ENCODE peak calls at places on chromosome 14, in four cellular contexts. B is SK-N-SH, A is K562, I is H1. Z is an unnamed sample.

GRCh38 chr14:50064993-50065392 is 51.4 kb downstream of the VCPKMT start:
- DNase-seq in I (no peak), A (no peak), B (no peak), Z (no peak)

GRCh38 chr14:34059925-34060746 is 109.3 kb upstream of the EGLN3 start:
- DNase-seq in B (peak; percentile 87), I (peak; percentile 79), A (peak; percentile 88), Z (peak; percentile 74)

GRCh38 chr14:92502541-92503286 is 10.9 kb upstream of the RIN3 start:
- DNase-seq in I (no peak), B (no peak), A (no peak), Z (no peak)

GRCh38 chr14:98592611-98593170 is 679.3 kb downstream of the BCL11B start:
- DNase-seq in A (no peak), I (no peak), B (no peak), Z (no peak)

GRCh38 chr14:99273025-99273723 is 1.2 kb upstream of the BCL11B start:
- DNase-seq in I (peak; percentile 89), B (peak; percentile 43), A (no peak), Z (peak; percentile 75)

GRCh38 chr14:69625299-69626131 is 14.1 kb downstream of the SUSD6 start:
- DNase-seq in I (no peak), B (no peak), A (peak; percentile 62), Z (no peak)

GRCh38 chr14:37650356-37651037 is 55.1 kb downstream of the TTC6 start:
- DNase-seq in B (no peak), I (no peak), A (no peak), Z (no peak)

GRCh38 chr14:92969470-92970232 is 46.7 kb downstream of the CHGA start:
- DNase-seq in I (no peak), A (no peak), B (no peak), Z (no peak)

GRCh38 chr14:90804292-90804671 is 11.9 kb downstream of the TTC7B start:
- DNase-seq in B (no peak), I (no peak), A (peak; percentile 26), Z (no peak)

GRCh38 chr14:77241955-77242354 is 29.1 kb downstream of the NGB start:
- DNase-seq in B (no peak), I (no peak), A (no peak), Z (no peak)

GRCh38 chr14:81618695-81619094 is 85.0 kb upstream of the SEL1L start:
- DNase-seq in I (no peak), B (no peak), A (no peak), Z (no peak)

GRCh38 chr14:20194101-20194500 is 3.4 kb downstream of the OR11G2 start:
- DNase-seq in I (no peak), A (no peak), B (no peak), Z (no peak)

GRCh38 chr14:93797536-93797935 is 9.3 kb upstream of the PRIMA1 start:
- DNase-seq in I (no peak), A (no peak), B (no peak), Z (no peak)

GRCh38 chr14:68711551-68712437 is 81.1 kb downstream of the ZFP36L1 start:
- DNase-seq in B (no peak), I (no peak), A (no peak), Z (no peak)

GRCh38 chr14:24204163-24205146 is 1.0 kb upstream of the TSSK4 start:
- DNase-seq in A (no peak), I (no peak), B (no peak), Z (no peak)

DNA sequence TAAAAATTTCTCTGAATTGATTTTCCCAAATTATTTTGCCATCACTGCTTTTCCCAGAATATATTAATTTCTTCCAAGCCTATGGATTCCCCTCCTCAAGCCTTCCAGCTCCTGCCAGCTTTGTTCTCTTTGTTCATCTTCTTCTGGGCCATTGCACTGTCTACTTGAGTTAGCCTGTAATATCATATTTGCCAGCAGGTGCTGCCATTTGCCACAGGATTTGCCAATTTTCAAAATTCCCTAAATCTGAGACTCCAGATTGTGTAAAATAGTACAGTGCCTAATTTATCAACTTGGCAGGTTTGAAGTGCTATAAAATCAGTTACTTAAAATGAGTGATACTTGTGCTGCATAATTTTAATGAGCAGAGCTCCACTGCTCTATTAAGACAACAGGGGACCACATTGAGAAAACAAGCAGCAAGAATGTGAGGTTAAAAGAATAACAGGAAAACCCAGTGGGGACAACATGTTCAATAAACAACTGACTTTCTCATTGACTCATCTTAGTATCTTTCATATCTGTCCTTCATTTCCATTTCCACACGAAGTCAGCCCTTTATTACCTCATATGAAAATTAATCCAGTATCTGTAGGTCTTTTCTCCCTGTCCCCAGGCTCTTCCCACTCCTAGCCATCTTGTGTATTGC is 84.6 kb upstream of the CCDC196 start:
- DNase-seq in B (peak; percentile 8), I (no peak), A (no peak), Z (no peak)
- TF ChIP-seq TEAD4 in B (no peak), I (no peak), A (no peak), Z (no peak)

GRCh38 chr14:21672116-21672515 is 1.5 kb downstream of the OR4E1 start:
- DNase-seq in I (no peak), A (no peak), B (no peak), Z (no peak)
- TF ChIP-seq TEAD4 in I (no peak), A (no peak), B (no peak), Z (no peak)

GRCh38 chr14:73463411-73463810 is 5.1 kb upstream of the NUMB start:
- DNase-seq in I (no peak), A (peak; percentile 24), B (no peak), Z (no peak)
- TF ChIP-seq TEAD4 in I (no peak), A (no peak), B (no peak), Z (no peak)

GRCh38 chr14:53741379-53742225 is 215.0 kb downstream of the BMP4 start:
- DNase-seq in A (no peak), I (no peak), B (no peak), Z (no peak)
- TF ChIP-seq TEAD4 in A (no peak), I (no peak), B (no peak), Z (no peak)

Z was measured in WTC11.